ENCODE peak calls at places on chromosomes 7 and 10, in ten cellular contexts. H is endothelial cell of umbilical vein, F is Panc1, A is stomach, Y is transverse colon, X is breast epithelium, M is spleen, K is prostate gland, E is sigmoid colon, O is HCT116. V is an unnamed sample. For H3K27me3, the result is how much of the 10 kb centered on the place peaks cover.

GRCh38 chr10:119268871-119269506 is 61.6 kb downstream of the GRK5 start:
- DNase-seq in H (peak), F (no peak), A (no peak), Y (no peak), X (no peak), M (peak), K (no peak), E (no peak), O (no peak), V (no peak)

GRCh38 chr10:88616250-88616977 is 29.9 kb downstream of the LIPJ start:
- DNase-seq in H (no peak), F (no peak), A (no peak), Y (no peak), X (no peak), M (no peak), K (no peak), E (peak), O (no peak), V (no peak)

GRCh38 chr10:71077796-71078453 is 134.4 kb upstream of the UNC5B start:
- DNase-seq in H (no peak), F (no peak), A (no peak), Y (peak), X (peak), M (peak), K (no peak), E (peak), O (no peak), V (peak)

GRCh38 chr7:142535123-142535779 is 214.0 kb upstream of the PRSS1 start:
- DNase-seq in H (peak), F (peak), A (peak), Y (peak), X (no peak), M (no peak), K (no peak), E (no peak), O (peak), V (peak)

GRCh38 chr10:113310317-113310716 is 242.5 kb upstream of the HABP2 start:
- DNase-seq in H (no peak), F (no peak), A (no peak), Y (no peak), X (no peak), M (no peak), K (no peak), E (no peak), O (no peak), V (no peak)

GRCh38 chr7:17058568-17058967 is 176.8 kb upstream of the AGR3 start:
- DNase-seq in H (peak), F (no peak), A (no peak), Y (no peak), X (no peak), M (no peak), K (no peak), E (no peak), O (no peak), V (no peak)

GRCh38 chr10:121436630-121437311 is 161.5 kb downstream of the FGFR2 start:
- DNase-seq in H (no peak), F (no peak), A (no peak), Y (no peak), X (no peak), M (no peak), K (no peak), E (no peak), O (no peak), V (no peak)

GRCh38 chr10:129877773-129878371 is 86.2 kb downstream of the EBF3 start:
- DNase-seq in H (no peak), F (peak), A (no peak), Y (no peak), X (no peak), M (no peak), K (no peak), E (no peak), O (no peak), V (no peak)

GRCh38 chr10:58662314-58662713 is 149.6 kb downstream of the BICC1 start:
- DNase-seq in H (no peak), F (no peak), A (no peak), Y (no peak), X (no peak), M (no peak), K (no peak), E (no peak), O (no peak), V (no peak)

GRCh38 chr7:127366680-127367079 is 25.8 kb downstream of the ZNF800 start:
- DNase-seq in H (no peak), F (no peak), A (no peak), Y (no peak), X (no peak), M (no peak), K (no peak), E (no peak), O (no peak), V (no peak)
- TF ChIP-seq POLR2AphosphoS5 in H (no peak), F (no peak), A (no peak), Y (no peak), X (no peak), M (no peak), K (no peak), E (no peak), O (no peak), V (no peak)

GRCh38 chr10:97097154-97097490 is 88.6 kb downstream of the SLIT1 start:
- DNase-seq in H (no peak), F (no peak), A (no peak), Y (no peak), X (no peak), M (no peak), K (no peak), E (no peak), O (no peak), V (no peak)
- H3K27me3 ChIP-seq in H (under half), F (under half), A (under half), Y (under half), X (under half), M (under half), K (under half), E (under half), O (under half), V (under half)

GRCh38 chr7:77416621-77417371 is 647 bp upstream of the GSAP start:
- DNase-seq in H (peak), F (no peak), A (no peak), Y (no peak), X (no peak), M (no peak), K (no peak), E (no peak), O (no peak), V (no peak)

GRCh38 chr7:77413861-77414424 is 2.2 kb downstream of the GSAP start:
- DNase-seq in H (peak), F (no peak), A (no peak), Y (no peak), X (no peak), M (no peak), K (no peak), E (no peak), O (no peak), V (no peak)

GRCh38 chr7:77413128-77413527 is 3.0 kb downstream of the GSAP start:
- DNase-seq in H (no peak), F (no peak), A (no peak), Y (no peak), X (no peak), M (no peak), K (no peak), E (no peak), O (no peak), V (no peak)

GRCh38 chr7:77415822-77416620 is at the start of gene GSAP:
- DNase-seq in H (peak), F (no peak), A (peak), Y (peak), X (peak), M (peak), K (peak), E (peak), O (no peak), V (no peak)

DNA sequence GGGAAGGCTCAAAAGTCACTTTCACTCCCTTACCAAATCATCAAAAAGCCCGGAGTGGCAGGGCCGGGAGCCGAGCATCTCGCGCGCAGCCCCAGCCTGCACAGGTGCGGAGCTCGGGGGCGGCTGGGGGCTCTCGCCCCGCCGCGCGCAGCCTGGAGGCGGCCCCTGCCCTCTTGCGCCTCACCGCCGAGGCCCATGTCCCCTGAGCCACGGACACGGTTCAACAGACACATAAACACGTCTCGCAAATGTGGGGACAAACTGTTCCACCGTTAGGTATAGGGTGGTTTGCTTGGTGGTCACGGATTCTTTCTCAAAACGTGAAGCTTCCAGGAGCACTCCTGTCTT is 701 bp downstream of the GSAP start:
- DNase-seq in H (no peak), F (no peak), A (peak), Y (peak), X (no peak), M (peak), K (peak), E (no peak), O (no peak), V (no peak)
- TF ChIP-seq POLR2AphosphoS5 in H (no peak), F (no peak), A (no peak), Y (no peak), X (no peak), M (peak), K (no peak), E (no peak), O (no peak), V (no peak)

DNA sequence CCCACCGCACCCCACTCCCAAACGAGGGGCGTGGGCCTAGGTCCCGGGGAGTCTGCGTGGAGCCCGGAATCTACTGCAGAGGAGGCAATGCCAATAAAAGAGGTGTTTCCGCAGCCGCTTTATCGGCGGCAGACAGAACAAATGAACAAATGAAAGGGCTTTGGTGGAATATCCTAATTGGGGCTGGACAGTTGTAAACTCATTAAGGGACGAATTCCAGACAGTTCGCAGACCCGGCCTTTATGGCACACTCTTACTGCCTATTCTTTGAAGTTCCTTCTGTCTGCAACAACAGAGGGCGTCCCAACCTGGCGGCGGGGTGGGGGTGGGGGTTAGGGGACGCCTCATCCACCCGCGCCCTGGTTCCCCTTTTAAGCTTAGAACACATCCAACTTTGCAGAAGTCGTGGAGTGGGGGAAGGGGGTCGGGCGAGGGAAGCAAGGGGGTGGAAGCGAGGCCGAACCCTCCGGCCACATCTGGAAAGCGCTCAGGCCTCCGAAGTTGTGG is 4.1 kb downstream of the HOXA9 start:
- DNase-seq in H (no peak), F (no peak), A (no peak), Y (peak), X (peak), M (peak), K (no peak), E (peak), O (no peak), V (no peak)
- H3K27me3 ChIP-seq in H (under half), F (under half), A (half or more), Y (under half), X (under half), M (under half), K (under half), E (under half), O (under half), V (half or more)

V was measured in esophagus muscularis mucosa.